ENCODE peak calls at places on chromosomes 2 and 18, in ten cellular contexts. F is stimulated activated CD4-positive, alpha-beta T cell treated with anti-CD3 and anti-CD28 coated beads, Interleukin-4, amount 100 ng/mL, for 48 hours; Y is activated T-helper 1 cell treated with Interleukin-2 at 50 U/mL for 16 hours; I is HuH-7.5; G is AG09309; J is non-pigmented ciliary epithelial cell; S is ureter; A is astrocyte of the cerebellum; K is mesendoderm; E is activated gamma-delta T cell treated with anti-CD3 and anti-CD28 coated beads, Interleukin-2, amount 50 U/mL, for 16 hours. Q is an unnamed sample.

GRCh38 chr2:36356990-36357505 is 1.5 kb downstream of the CRIM1 start:
- DNase-seq in J (no peak), Y (no peak), G (no peak), F (peak), K (no peak), A (no peak), I (no peak), S (no peak), E (no peak), Q (peak)

GRCh38 chr2:152497481-152498052 is 162.6 kb downstream of the FMNL2 start:
- DNase-seq in Y (no peak), F (no peak), S (peak), J (peak), E (no peak), A (peak), G (no peak), K (no peak), I (no peak), Q (peak)

GRCh38 chr2:3311601-3312000 is 66.0 kb downstream of the EIPR1 start:
- DNase-seq in G (no peak), S (no peak), E (no peak), I (no peak), A (no peak), K (no peak), F (no peak), Y (no peak), J (no peak), Q (no peak)

GRCh38 chr2:200417389-200417788 is 92.5 kb downstream of the KCTD18 start:
- DNase-seq in A (no peak), I (no peak), Y (no peak), F (no peak), K (no peak), S (no peak), G (no peak), E (no peak), J (no peak), Q (no peak)

GRCh38 chr2:6917761-6918421 is 679 bp downstream of the RNF144A start:
- DNase-seq in Y (no peak), J (no peak), A (no peak), E (no peak), K (peak), G (no peak), F (no peak), S (no peak), I (no peak), Q (no peak)

GRCh38 chr2:12778811-12779574 is 62.3 kb downstream of the TRIB2 start:
- DNase-seq in G (no peak), F (no peak), K (peak), E (no peak), Y (no peak), J (no peak), I (no peak), A (no peak), S (no peak), Q (no peak)

GRCh38 chr2:134706587-134707329 is 12.0 kb downstream of the TMEM163 start:
- DNase-seq in S (no peak), A (no peak), F (no peak), G (no peak), K (no peak), I (no peak), E (no peak), J (no peak), Y (no peak), Q (peak)

GRCh38 chr2:54503192-54503591 is 47.1 kb downstream of the SPTBN1 start:
- DNase-seq in F (peak), J (no peak), E (no peak), Y (no peak), K (peak), I (no peak), A (no peak), S (no peak), G (no peak), Q (peak)

GRCh38 chr2:9995059-9995458 is 43.6 kb downstream of the GRHL1 start:
- DNase-seq in S (no peak), G (no peak), E (no peak), I (no peak), F (no peak), Y (no peak), K (no peak), A (no peak), J (no peak), Q (no peak)

GRCh38 chr2:134207589-134208209 is 46.2 kb upstream of the MGAT5 start:
- DNase-seq in Y (peak), G (no peak), A (no peak), K (peak), F (peak), S (peak), J (no peak), E (peak), I (no peak), Q (peak)

GRCh38 chr18:644395-645004 is 13.0 kb upstream of the TYMS start:
- DNase-seq in G (no peak), S (no peak), E (no peak), Y (no peak), J (no peak), F (no peak), I (no peak), A (no peak), K (no peak), Q (no peak)

GRCh38 chr2:168119519-168120141 is 127.8 kb downstream of the STK39 start:
- DNase-seq in S (no peak), G (peak), F (no peak), K (peak), I (no peak), J (peak), Y (no peak), A (peak), E (no peak), Q (peak)

GRCh38 chr2:101753720-101754490 is 56.4 kb downstream of the MAP4K4 start:
- DNase-seq in G (no peak), I (no peak), S (no peak), A (no peak), F (no peak), Y (no peak), E (no peak), J (no peak), K (no peak), Q (no peak)

GRCh38 chr2:127843677-127844076 is 14.3 kb downstream of the POLR2D start:
- DNase-seq in S (no peak), J (no peak), F (no peak), A (no peak), Y (no peak), K (no peak), G (no peak), E (no peak), I (no peak), Q (no peak)

GRCh38 chr2:51490576-51491234 is 458.8 kb upstream of the NRXN1 start:
- DNase-seq in E (no peak), F (no peak), S (no peak), G (no peak), Y (no peak), A (peak), I (no peak), J (peak), K (no peak), Q (no peak)

GRCh38 chr18:63832470-63832869 is 55.0 kb upstream of the SERPINB2 start:
- DNase-seq in G (peak), J (no peak), S (no peak), I (no peak), A (no peak), Y (no peak), K (no peak), F (no peak), E (no peak), Q (no peak)

GRCh38 chr2:191152841-191153240 is 2.0 kb upstream of the STAT4 start:
- DNase-seq in E (no peak), Y (no peak), G (no peak), S (no peak), I (no peak), A (peak), F (no peak), J (peak), K (no peak), Q (no peak)

GRCh38 chr2:205858781-205859478 is 176.6 kb downstream of the NRP2 start:
- DNase-seq in Y (no peak), I (no peak), A (no peak), F (no peak), K (peak), S (no peak), G (no peak), E (no peak), J (no peak), Q (no peak)

GRCh38 chr2:234420406-234420805 is 76.5 kb downstream of the ARL4C start:
- DNase-seq in K (peak), I (no peak), S (no peak), Y (no peak), E (no peak), F (no peak), A (no peak), G (no peak), J (no peak), Q (no peak)

GRCh38 chr2:28080911-28081310 is 190.4 kb downstream of the BABAM2 start:
- DNase-seq in S (no peak), G (peak), I (no peak), F (no peak), Y (no peak), J (peak), A (no peak), E (no peak), K (no peak), Q (no peak)

GRCh38 chr2:239721531-239721930 is 303.6 kb downstream of the NDUFA10 start:
- DNase-seq in F (no peak), Y (no peak), G (no peak), S (peak), J (no peak), E (no peak), I (no peak), K (no peak), A (no peak), Q (no peak)

GRCh38 chr2:42359894-42360483 is 1.0 kb downstream of the COX7A2L start:
- DNase-seq in E (no peak), A (no peak), F (no peak), J (no peak), K (peak), Y (no peak), I (no peak), S (no peak), G (no peak), Q (no peak)